ENCODE peak calls at places on chromosomes 11 and 22, in six cellular contexts. P, V, C, D, U and G are unnamed samples.

GRCh38 chr22:17096095-17096494 is 11.3 kb downstream of the IL17RA start:
- DNase-seq in P (no peak), V (no peak), C (no peak), D (no peak), U (no peak), G (no peak)

GRCh38 chr22:27336151-27337090 is 465.1 kb downstream of the MN1 start:
- DNase-seq in P (no peak), V (no peak), C (no peak), D (no peak), U (no peak), G (peak)

GRCh38 chr11:128532571-128533091 is 54.7 kb downstream of the ETS1 start:
- DNase-seq in P (no peak), V (no peak), C (no peak), D (no peak), U (no peak), G (no peak)

GRCh38 chr11:106480581-106481185 is 403.2 kb downstream of the AASDHPPT start:
- DNase-seq in P (no peak), V (no peak), C (no peak), D (no peak), U (no peak), G (no peak)

GRCh38 chr11:104570088-104570701 is 328.1 kb downstream of the CASP12 start:
- DNase-seq in P (no peak), V (no peak), C (no peak), D (no peak), U (no peak), G (no peak)

GRCh38 chr11:95453616-95454118 is 222.7 kb upstream of the SESN3 start:
- DNase-seq in P (peak), V (no peak), C (no peak), D (peak), U (peak), G (peak)

GRCh38 chr11:30143098-30143705 is 87.6 kb upstream of the FSHB start:
- DNase-seq in P (no peak), V (no peak), C (no peak), D (no peak), U (no peak), G (no peak)

GRCh38 chr22:29203883-29204282 is 1.8 kb upstream of the EMID1 start:
- DNase-seq in P (no peak), V (no peak), C (no peak), D (no peak), U (no peak), G (no peak)

GRCh38 chr11:121082670-121083069 is 18.4 kb upstream of the TECTA start:
- DNase-seq in P (no peak), V (no peak), C (no peak), D (no peak), U (no peak), G (no peak)

GRCh38 chr11:43582024-43582836 is 98.3 kb upstream of the HSD17B12 start:
- DNase-seq in P (no peak), V (no peak), C (no peak), D (no peak), U (no peak), G (peak)

GRCh38 chr22:39367040-39367439 is 17.2 kb downstream of the SYNGR1 start:
- DNase-seq in P (no peak), V (no peak), C (no peak), D (no peak), U (no peak), G (no peak)

GRCh38 chr11:113363406-113363805 is 24.2 kb upstream of the ANKK1 start:
- DNase-seq in P (no peak), V (no peak), C (no peak), D (no peak), U (no peak), G (no peak)

GRCh38 chr22:21975273-21975672 is 7.3 kb downstream of the TOP3B start:
- DNase-seq in P (no peak), V (no peak), C (no peak), D (no peak), U (no peak), G (no peak)

GRCh38 chr11:127656266-127656879 is 655.8 kb upstream of the KIRREL3 start:
- DNase-seq in P (no peak), V (no peak), C (no peak), D (no peak), U (no peak), G (no peak)

GRCh38 chr11:101127699-101128570 is 1.7 kb downstream of the PGR start:
- DNase-seq in P (peak), V (peak), C (peak), D (peak), U (peak), G (no peak)

GRCh38 chr22:27310966-27311665 is 490.4 kb downstream of the MN1 start:
- DNase-seq in P (no peak), V (no peak), C (no peak), D (no peak), U (no peak), G (no peak)

GRCh38 chr22:28054622-28054871 is 135.5 kb upstream of the PITPNB start:
- DNase-seq in P (no peak), V (no peak), C (no peak), D (no peak), U (no peak), G (no peak)

GRCh38 chr22:39916496-39916895 is 15.6 kb downstream of the GRAP2 start:
- DNase-seq in P (no peak), V (no peak), C (no peak), D (no peak), U (no peak), G (no peak)

GRCh38 chr11:91248199-91248807 is 976.3 kb upstream of the FAT3 start:
- DNase-seq in P (peak), V (no peak), C (no peak), D (no peak), U (no peak), G (no peak)

GRCh38 chr22:17281026-17281809 is 62.0 kb upstream of the ADA2 start:
- DNase-seq in P (no peak), V (no peak), C (no peak), D (no peak), U (no peak), G (no peak)

GRCh38 chr22:40035351-40035750 is 40.6 kb downstream of the FAM83F start:
- DNase-seq in P (no peak), V (no peak), C (no peak), D (no peak), U (no peak), G (no peak)

GRCh38 chr22:47902646-47903180 is 1140.3 kb downstream of the TBC1D22A start:
- DNase-seq in P (no peak), V (no peak), C (no peak), D (no peak), U (no peak), G (peak)

GRCh38 chr11:68260484-68260883 is 11.3 kb downstream of the C11orf24 start:
- DNase-seq in P (no peak), V (no peak), C (no peak), D (no peak), U (no peak), G (no peak)

GRCh38 chr11:71086687-71087258 is 165.6 kb downstream of the SHANK2 start:
- DNase-seq in P (no peak), V (no peak), C (peak), D (peak), U (no peak), G (no peak)

GRCh38 chr11:131612576-131612975 is 242.2 kb downstream of the NTM start:
- DNase-seq in P (no peak), V (no peak), C (no peak), D (no peak), U (no peak), G (no peak)

GRCh38 chr11:58968251-58968711 is 29.0 kb downstream of the GLYATL1 start:
- DNase-seq in P (peak), V (no peak), C (no peak), D (peak), U (peak), G (no peak)

GRCh38 chr11:47499160-47499559 is 50.2 kb upstream of the RAPSN start:
- DNase-seq in P (no peak), V (no peak), C (no peak), D (no peak), U (no peak), G (no peak)

GRCh38 chr11:36793542-36793926 is 195.5 kb upstream of the RAG2 start:
- DNase-seq in P (no peak), V (no peak), C (no peak), D (no peak), U (no peak), G (no peak)

GRCh38 chr11:10699072-10699471 is 5.5 kb upstream of the IRAG1 start:
- DNase-seq in P (no peak), V (no peak), C (no peak), D (no peak), U (no peak), G (no peak)

GRCh38 chr11:17750013-17750816 is 15.6 kb downstream of the KCNC1 start:
- DNase-seq in P (no peak), V (no peak), C (no peak), D (no peak), U (no peak), G (no peak)

GRCh38 chr11:62443390-62444201 is 24.8 kb downstream of the SCGB1A1 start:
- DNase-seq in P (no peak), V (no peak), C (peak), D (peak), U (no peak), G (no peak)

GRCh38 chr11:5405173-5405572 is 16.7 kb upstream of the OR51Q1 start:
- DNase-seq in P (no peak), V (no peak), C (no peak), D (no peak), U (no peak), G (no peak)

GRCh38 chr11:109808569-109808968 is 284.6 kb upstream of the ZC3H12C start:
- DNase-seq in P (no peak), V (no peak), C (no peak), D (no peak), U (no peak), G (no peak)

GRCh38 chr11:36258730-36259360 is 30.4 kb downstream of the COMMD9 start:
- DNase-seq in P (peak), V (peak), C (peak), D (peak), U (no peak), G (no peak)

GRCh38 chr11:107006076-107006833 is 12.0 kb downstream of the GUCY1A2 start:
- DNase-seq in P (no peak), V (no peak), C (no peak), D (no peak), U (no peak), G (no peak)

GRCh38 chr11:64207247-64208085 is 945 bp downstream of the FERMT3 start:
- DNase-seq in P (peak), V (peak), C (peak), D (peak), U (no peak), G (no peak)
- TF ChIP-seq POLR2A in P (no peak), V (peak), C (no peak), D (peak), U (no peak), G (no peak)

DNA sequence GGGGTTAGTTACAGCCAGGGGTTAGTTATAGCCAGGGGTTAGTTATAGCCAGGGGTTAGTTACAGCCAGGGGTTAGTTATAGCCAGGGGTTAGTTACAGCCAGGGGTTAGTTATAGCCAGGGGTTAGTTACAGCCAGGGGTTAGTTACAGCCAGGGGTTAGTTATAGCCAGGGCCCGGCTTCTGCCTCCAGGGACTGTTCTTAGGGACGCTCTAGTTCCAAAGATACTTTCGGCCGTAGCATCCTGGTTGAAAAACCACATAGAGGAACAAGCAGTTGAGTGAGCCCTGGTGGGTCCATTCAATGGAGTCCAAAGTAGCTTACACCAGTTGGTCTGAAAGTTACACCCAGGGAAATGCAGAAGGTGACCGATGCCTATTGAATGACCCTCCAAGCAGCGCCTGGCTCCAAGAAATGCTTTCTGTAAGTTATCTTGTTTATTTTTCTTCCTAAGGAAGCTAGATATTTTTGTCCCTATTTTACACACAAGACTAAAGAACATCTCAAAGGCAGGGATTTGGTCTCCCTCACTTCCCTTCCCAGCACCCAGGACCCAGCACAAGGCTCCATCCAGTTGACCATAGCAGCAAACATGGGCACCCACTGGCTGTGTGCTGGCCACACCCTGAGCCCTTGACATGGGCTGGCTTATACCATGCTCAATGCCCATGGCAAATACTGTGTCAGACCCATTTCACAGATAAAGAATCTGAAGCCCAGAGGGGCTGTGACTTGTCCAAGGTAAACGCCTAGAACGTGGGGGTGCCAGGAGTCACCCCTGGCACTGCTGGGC is 49.7 kb upstream of the SHISAL1 start:
- DNase-seq in P (no peak), V (no peak), C (peak), D (no peak), U (no peak), G (no peak)
- TF ChIP-seq POLR2A in P (no peak), V (no peak), C (no peak), D (no peak), U (no peak), G (no peak)

GRCh38 chr22:38056969-38057841 is at the start of gene PICK1:
- DNase-seq in P (peak), V (peak), C (peak), D (peak), U (peak), G (peak)
- TF ChIP-seq POLR2A in P (no peak), V (peak), C (peak), D (peak), U (peak), G (no peak)

GRCh38 chr11:3165152-3165705 is at the start of gene OSBPL5:
- DNase-seq in P (peak), V (peak), C (peak), D (peak), U (peak), G (no peak)
- TF ChIP-seq POLR2A in P (no peak), V (no peak), C (peak), D (peak), U (no peak), G (no peak)

DNA sequence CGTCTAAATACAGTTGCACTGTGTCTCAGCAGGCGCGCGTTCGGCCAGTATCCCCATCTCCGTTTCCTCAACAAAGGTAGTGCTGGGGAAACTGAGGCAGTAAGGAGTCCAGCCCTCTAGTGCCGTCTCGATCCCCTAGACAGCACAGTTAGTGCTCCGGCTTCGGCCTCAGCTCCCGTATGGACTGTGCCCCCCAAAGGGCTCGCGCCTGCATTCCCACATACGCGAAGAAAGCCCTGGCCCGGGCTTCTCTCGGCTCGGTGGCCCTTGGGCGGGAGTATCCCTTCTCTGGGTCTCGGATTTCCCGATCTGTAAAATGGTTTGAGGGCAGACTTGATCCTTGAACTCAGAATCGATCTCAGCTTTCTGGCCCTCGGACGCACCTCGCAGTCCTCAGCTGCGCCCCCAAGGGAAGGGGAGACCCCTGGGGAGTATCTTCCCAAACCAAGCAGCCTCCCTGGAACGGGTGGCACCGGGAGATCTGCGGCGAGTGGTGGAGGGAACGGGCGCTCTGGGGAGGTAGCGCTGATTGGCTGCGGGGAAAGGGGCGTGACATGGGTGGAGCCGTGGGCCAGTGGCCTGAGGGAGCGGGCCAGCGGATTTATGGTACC is 759 bp upstream of the PEX16 start:
- DNase-seq in P (peak), V (peak), C (peak), D (peak), U (peak), G (peak)
- TF ChIP-seq POLR2A in P (no peak), V (peak), C (peak), D (peak), U (peak), G (peak)

GRCh38 chr22:50527921-50528681 is 1.7 kb downstream of the TYMP start:
- DNase-seq in P (no peak), V (no peak), C (no peak), D (no peak), U (no peak), G (no peak)

GRCh38 chr22:50530280-50530856 is 556 bp upstream of the TYMP start:
- DNase-seq in P (peak), V (peak), C (peak), D (peak), U (peak), G (no peak)

GRCh38 chr22:50528682-50529415 is 963 bp downstream of the TYMP start:
- DNase-seq in P (no peak), V (peak), C (no peak), D (no peak), U (no peak), G (no peak)

GRCh38 chr22:50530857-50531545 is 1.2 kb upstream of the TYMP start:
- DNase-seq in P (peak), V (peak), C (no peak), D (peak), U (peak), G (no peak)

DNA sequence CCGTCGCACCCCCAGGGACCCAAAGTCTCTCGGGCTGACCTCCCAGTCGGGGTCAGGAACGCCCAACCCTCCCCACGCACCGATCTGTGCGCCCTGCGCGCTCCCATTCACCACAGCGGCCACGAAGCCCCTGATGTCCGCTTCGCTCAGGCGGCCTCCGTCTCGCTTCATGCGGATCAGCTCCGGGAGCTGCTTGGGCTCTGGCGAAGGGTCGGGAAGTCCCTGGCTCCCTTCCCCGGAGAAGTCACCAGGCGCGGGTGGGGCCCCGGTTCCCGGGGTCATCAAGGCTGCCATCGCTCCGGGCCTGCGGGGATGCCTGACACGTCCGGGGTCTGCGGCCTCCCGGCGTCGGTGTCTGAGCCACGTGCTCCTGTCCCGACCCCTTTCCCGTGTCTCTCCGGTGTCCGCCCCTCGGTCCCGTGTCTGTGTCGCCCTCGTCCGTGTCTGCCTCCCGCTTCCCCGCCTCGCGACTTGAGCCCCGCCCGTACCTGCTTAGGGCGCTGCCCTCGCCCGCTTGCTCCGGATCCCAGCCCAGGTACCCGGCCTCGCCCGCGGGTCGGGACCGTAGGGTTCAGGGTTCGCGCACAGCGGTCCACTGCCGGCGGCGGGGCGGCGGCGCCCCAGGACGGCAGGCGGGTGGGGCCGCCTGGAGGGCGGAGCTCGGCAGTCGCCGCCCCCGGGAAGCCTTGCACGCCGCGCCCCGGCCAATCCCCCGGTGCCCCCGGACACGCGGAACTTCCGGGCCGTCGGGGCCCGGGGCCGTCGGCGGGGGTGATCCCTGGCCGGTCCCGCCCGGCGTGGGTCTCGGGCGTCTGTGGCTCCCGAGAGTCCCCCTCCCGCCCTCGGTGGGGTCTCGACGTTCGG is at the start of gene TYMP:
- DNase-seq in P (peak), V (peak), C (no peak), D (peak), U (peak), G (no peak)
- TF ChIP-seq POLR2A in P (no peak), V (peak), C (no peak), D (peak), U (no peak), G (no peak)

GRCh38 chr11:7986768-7987559 is at the start of gene EIF3F:
- DNase-seq in P (peak), V (peak), C (peak), D (peak), U (peak), G (peak)
- TF ChIP-seq POLR2A in P (no peak), V (peak), C (no peak), D (peak), U (no peak), G (no peak)